ENCODE peak calls at places on chromosomes 12 and 14, in ten cellular contexts. W is upper lobe of right lung; E is ovary; A is HCT116; C is SK-N-SH; L is keratinocyte; R is astrocyte; P is uterus; N is pancreas; F is CD8-positive, alpha-beta memory T cell. K is an unnamed sample.
A peak's percentile ranks its signal among the peaks of the same experiment; 100 is the strongest.

GRCh38 chr12:61538951-61539350 is 721.3 kb upstream of the USP15 start:
- DNase-seq in P (no peak), E (no peak), A (peak; percentile 26), L (no peak), N (no peak), W (no peak), C (no peak), R (no peak), F (no peak), K (no peak)

GRCh38 chr12:105025890-105026289 is 39.8 kb downstream of the NOPCHAP1 start:
- DNase-seq in W (no peak), E (peak; percentile 38), F (no peak), C (no peak), A (no peak), R (peak; percentile 61), P (peak; percentile 59), N (no peak), L (no peak), K (no peak)

GRCh38 chr14:89675590-89675989 is 258.6 kb upstream of the FOXN3 start:
- DNase-seq in A (no peak), P (no peak), N (no peak), E (no peak), R (no peak), W (no peak), C (no peak), L (no peak), F (no peak), K (no peak)

GRCh38 chr12:42961395-42961794 is 371.8 kb upstream of the PRICKLE1 start:
- DNase-seq in N (no peak), R (peak; percentile 99), L (peak; percentile 98), C (no peak), P (no peak), A (peak; percentile 85), F (no peak), E (no peak), W (no peak), K (no peak)

GRCh38 chr12:96195845-96196451 is 1.8 kb downstream of the ELK3 start:
- DNase-seq in R (peak; percentile 83), F (peak; percentile 25), C (peak; percentile 67), W (no peak), P (peak; percentile 47), A (no peak), L (no peak), N (no peak), E (peak; percentile 26), K (no peak)

GRCh38 chr12:503111-503761 is 43.5 kb downstream of the B4GALNT3 start:
- DNase-seq in R (no peak), F (no peak), A (peak; percentile 59), E (no peak), L (peak; percentile 92), N (no peak), W (peak; percentile 80), C (no peak), P (no peak), K (no peak)

GRCh38 chr14:83975435-83976222 is 1554.3 kb upstream of the FLRT2 start:
- DNase-seq in L (no peak), A (no peak), C (no peak), F (no peak), N (peak; percentile 89), P (no peak), R (no peak), E (no peak), W (no peak), K (peak; percentile 74)

GRCh38 chr12:124588689-124589318 is 21.4 kb upstream of the NCOR2 start:
- DNase-seq in F (no peak), W (no peak), L (no peak), C (no peak), R (peak; percentile 81), P (peak; percentile 56), N (no peak), A (no peak), E (no peak), K (peak; percentile 74)

GRCh38 chr12:28290262-28290661 is 100.0 kb downstream of the CCDC91 start:
- DNase-seq in A (no peak), L (no peak), R (no peak), F (no peak), W (no peak), P (no peak), E (no peak), N (no peak), C (no peak), K (no peak)

GRCh38 chr14:97536421-97536820 is 739.2 kb downstream of the VRK1 start:
- DNase-seq in E (no peak), C (no peak), N (no peak), W (no peak), L (no peak), R (no peak), F (no peak), A (no peak), P (no peak), K (no peak)

GRCh38 chr14:100539319-100539645 is 47.9 kb downstream of the BEGAIN start:
- DNase-seq in W (no peak), F (no peak), N (no peak), C (peak; percentile 47), L (no peak), E (no peak), R (no peak), P (peak; percentile 15), A (no peak), K (no peak)

GRCh38 chr14:100540926-100541620 is 46.1 kb downstream of the BEGAIN start:
- DNase-seq in E (no peak), L (no peak), C (no peak), R (no peak), W (peak; percentile 57), A (no peak), N (peak; percentile 76), F (no peak), P (no peak), K (peak; percentile 62)

GRCh38 chr14:100538566-100539318 is 48.5 kb downstream of the BEGAIN start:
- DNase-seq in W (peak; percentile 56), C (peak; percentile 29), P (peak; percentile 16), L (no peak), F (no peak), N (peak; percentile 46), R (no peak), A (no peak), E (peak; percentile 22), K (peak; percentile 35)

GRCh38 chr14:100540141-100540925 is 46.9 kb downstream of the BEGAIN start:
- DNase-seq in E (no peak), P (peak; percentile 11), R (no peak), F (no peak), N (peak; percentile 75), A (no peak), C (peak; percentile 85), W (no peak), L (no peak), K (peak; percentile 67)

DNA sequence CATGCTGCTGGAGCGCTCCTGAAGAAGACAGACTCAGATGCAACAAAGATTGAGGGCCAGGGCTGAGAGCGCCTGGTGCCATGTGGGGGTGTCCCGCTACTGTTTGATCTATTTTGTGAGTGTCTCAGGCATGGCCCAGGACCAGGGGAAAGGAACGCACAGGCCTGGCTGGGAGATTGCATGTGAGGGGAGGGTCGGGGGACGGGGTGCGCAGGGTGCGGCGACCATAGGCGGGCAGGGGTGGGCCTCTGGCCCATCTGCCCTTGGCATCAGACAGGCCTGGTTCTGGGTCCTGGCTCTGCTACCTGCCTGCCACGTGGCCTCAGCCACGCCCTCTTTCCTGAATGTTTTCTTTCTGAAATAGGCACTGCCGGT is 47.5 kb downstream of the BEGAIN start:
- DNase-seq in R (no peak), N (no peak), W (peak; percentile 47), L (no peak), F (no peak), P (no peak), A (no peak), E (peak; percentile 17), C (no peak), K (peak; percentile 29)
- H3K4me3 ChIP-seq in R (no peak overlapping the region), N (no peak overlapping the region), W (no peak overlapping the region), L (no peak overlapping the region), F (no peak overlapping the region), P (no peak overlapping the region), A (no peak overlapping the region), E (no peak overlapping the region), C (no peak overlapping the region), K (no peak overlapping the region)

GRCh38 chr12:54058189-54058917 is 4.7 kb downstream of the HOXC4 start:
- DNase-seq in C (no peak), L (no peak), P (no peak), A (no peak), E (no peak), R (no peak), W (no peak), N (no peak), F (no peak), K (no peak)
- H3K27me3 ChIP-seq in C (no peaks in the 10 kb centered on the region), L (no peaks in the 10 kb centered on the region), P (no peaks in the 10 kb centered on the region), A (peaks cover 5% of the 10 kb centered on the region), E (no peaks in the 10 kb centered on the region), R (peaks cover 76% of the 10 kb centered on the region), W (peaks cover 66% of the 10 kb centered on the region), N (peaks cover 7% of the 10 kb centered on the region), F (peaks cover 45% of the 10 kb centered on the region), K (no peaks in the 10 kb centered on the region)

DNA sequence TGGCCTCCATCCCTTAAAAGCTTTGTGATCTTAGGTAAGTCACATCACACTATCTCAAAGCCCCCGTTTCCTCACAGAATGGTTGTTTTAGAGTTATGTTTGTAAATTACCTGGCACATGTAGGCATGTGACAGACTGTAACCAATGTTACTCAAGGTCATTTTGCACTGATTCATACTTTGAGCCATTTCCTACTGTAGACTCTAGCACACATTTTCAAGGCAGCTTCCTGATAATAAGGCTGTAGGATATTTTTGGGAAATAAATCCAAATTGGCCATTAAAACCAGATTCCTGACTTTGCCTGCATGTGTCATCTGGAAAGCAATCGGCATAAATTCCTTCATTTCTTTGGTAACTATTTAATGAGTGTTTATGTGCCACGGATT is 2.2 kb upstream of the RAB35 start:
- DNase-seq in L (no peak), E (no peak), R (no peak), W (no peak), A (no peak), C (no peak), F (no peak), N (no peak), P (no peak), K (no peak)
- H3K4me3 ChIP-seq in L (peak overlapping the region; percentile 87), E (no peak overlapping the region), R (peak overlapping the region; percentile 95), W (peak overlapping the region; percentile 87), A (no peak overlapping the region), C (peak overlapping the region; percentile 71), F (no peak overlapping the region), N (peak overlapping the region; percentile 78), P (no peak overlapping the region), K (no peak overlapping the region)

GRCh38 chr14:28773917-28774691 is 7.5 kb downstream of the FOXG1 start:
- DNase-seq in W (no peak), F (no peak), C (no peak), N (no peak), A (no peak), L (no peak), R (peak; percentile 36), P (no peak), E (no peak), K (no peak)
- H3K27me3 ChIP-seq in W (peaks cover 100% of the 10 kb centered on the region), F (peaks cover 5% of the 10 kb centered on the region), C (peaks cover 57% of the 10 kb centered on the region), N (peaks cover 93% of the 10 kb centered on the region), A (no peaks in the 10 kb centered on the region), L (peaks cover 62% of the 10 kb centered on the region), R (peaks cover 81% of the 10 kb centered on the region), P (peaks cover 92% of the 10 kb centered on the region), E (no peaks in the 10 kb centered on the region), K (no peaks in the 10 kb centered on the region)

GRCh38 chr12:103731539-103731938 is 109.5 kb downstream of the NT5DC3 start:
- DNase-seq in L (no peak), E (no peak), F (no peak), P (no peak), N (no peak), W (no peak), C (no peak), A (no peak), R (no peak), K (no peak)
- H3K4me3 ChIP-seq in L (no peak overlapping the region), E (no peak overlapping the region), F (no peak overlapping the region), P (no peak overlapping the region), N (no peak overlapping the region), W (no peak overlapping the region), C (no peak overlapping the region), A (no peak overlapping the region), R (no peak overlapping the region), K (no peak overlapping the region)

K was measured in aorta.